ENCODE peak calls at places on chromosomes 6 and 20, in four cellular contexts. U, F, Y and X are unnamed samples.

GRCh38 chr20:34402461-34402860 is 39.4 kb downstream of the ITCH start:
- DNase-seq in F (peak), Y (no peak), U (no peak), X (peak)

GRCh38 chr20:47663354-47664067 is 121.8 kb downstream of the SULF2 start:
- DNase-seq in Y (peak), U (peak), F (peak), X (peak)

GRCh38 chr6:109878291-109878690 is 99.8 kb upstream of the GPR6 start:
- DNase-seq in Y (peak), U (no peak), F (no peak), X (no peak)

GRCh38 chr6:162032620-162033019 is 694.9 kb downstream of the PRKN start:
- DNase-seq in F (peak), U (no peak), Y (no peak), X (no peak)

GRCh38 chr20:8875586-8875985 is 193.3 kb upstream of the PLCB4 start:
- DNase-seq in U (no peak), F (no peak), Y (no peak), X (no peak)

GRCh38 chr20:31560900-31561598 is 44.0 kb upstream of the ID1 start:
- DNase-seq in U (no peak), Y (peak), F (peak), X (no peak)

GRCh38 chr20:47784599-47785320 is 521 bp downstream of the SULF2 start:
- DNase-seq in U (peak), F (peak), Y (peak), X (peak)

GRCh38 chr20:924639-925038 is 8.5 kb upstream of the ANGPT4 start:
- DNase-seq in F (no peak), U (no peak), Y (no peak), X (no peak)

GRCh38 chr6:70601014-70601413 is 34.3 kb downstream of the SDHAF4 start:
- DNase-seq in F (no peak), U (peak), Y (no peak), X (no peak)

GRCh38 chr6:140566706-140567330 is 1192.4 kb upstream of the CITED2 start:
- DNase-seq in F (peak), Y (peak), U (no peak), X (no peak)